ENCODE peak calls at places on chromosome 5, in seven cellular contexts. J, B, H, I, C, F and M are unnamed samples.
A peak's percentile ranks its signal among the peaks of the same experiment; 100 is the strongest.

GRCh38 chr5:36607114-36607561 is 732 bp downstream of the SLC1A3 start:
- DNase-seq in J (peak; percentile 62), B (peak; percentile 47), H (peak; percentile 83), I (no peak), C (no peak), F (no peak), M (peak; percentile 73)

GRCh38 chr5:33227247-33227646 is 213.5 kb upstream of the TARS1 start:
- DNase-seq in J (no peak), B (no peak), H (no peak), I (peak; percentile 23), C (no peak), F (no peak), M (peak; percentile 1)

GRCh38 chr5:78483809-78484521 is 123.5 kb downstream of the SCAMP1 start:
- DNase-seq in J (peak; percentile 79), B (peak; percentile 62), H (no peak), I (peak; percentile 87), C (no peak), F (no peak), M (peak; percentile 37)

GRCh38 chr5:15026011-15026481 is 154.5 kb upstream of the ANKH start:
- DNase-seq in J (peak; percentile 72), B (no peak), H (no peak), I (peak; percentile 85), C (no peak), F (no peak), M (peak; percentile 68)

GRCh38 chr5:175335691-175336090 is 108.3 kb downstream of the DRD1 start:
- DNase-seq in J (no peak), B (no peak), H (no peak), I (no peak), C (no peak), F (no peak), M (no peak)

GRCh38 chr5:43852276-43852675 is 249.3 kb downstream of the NNT start:
- DNase-seq in J (no peak), B (no peak), H (no peak), I (no peak), C (no peak), F (no peak), M (no peak)

GRCh38 chr5:75584641-75585040 is 26.6 kb upstream of the ANKDD1B start:
- DNase-seq in J (no peak), B (no peak), H (no peak), I (no peak), C (no peak), F (no peak), M (no peak)

GRCh38 chr5:83102581-83102980 is 25.2 kb downstream of the XRCC4 start:
- DNase-seq in J (no peak), B (no peak), H (no peak), I (peak; percentile 74), C (no peak), F (no peak), M (no peak)

GRCh38 chr5:107502711-107503110 is 168.0 kb downstream of the EFNA5 start:
- DNase-seq in J (no peak), B (no peak), H (no peak), I (no peak), C (no peak), F (no peak), M (no peak)

GRCh38 chr5:59001154-59001553 is 418.3 kb downstream of the RAB3C start:
- DNase-seq in J (peak; percentile 38), B (no peak), H (no peak), I (no peak), C (no peak), F (no peak), M (no peak)

GRCh38 chr5:175814676-175815075 is 56.7 kb upstream of the CPLX2 start:
- DNase-seq in J (peak; percentile 75), B (peak; percentile 75), H (no peak), I (no peak), C (no peak), F (no peak), M (peak; percentile 96)

GRCh38 chr5:154811239-154811638 is 39.2 kb downstream of the FAXDC2 start:
- DNase-seq in J (no peak), B (no peak), H (no peak), I (no peak), C (no peak), F (peak; percentile 13), M (no peak)

GRCh38 chr5:68431181-68431580 is 215.6 kb downstream of the PIK3R1 start:
- DNase-seq in J (no peak), B (no peak), H (no peak), I (no peak), C (no peak), F (no peak), M (no peak)

GRCh38 chr5:135843571-135844337 is 9.3 kb downstream of the SLC25A48 start:
- DNase-seq in J (no peak), B (no peak), H (peak; percentile 73), I (no peak), C (peak; percentile 28), F (peak; percentile 91), M (no peak)